ENCODE peak calls at places on chromosome 16, in five cellular contexts. B, Q, W, N and T are unnamed samples.

GRCh38 chr16:77090062-77090461 is 100.9 kb upstream of the MON1B start:
- DNase-seq in B (no peak), Q (no peak), W (no peak), N (no peak), T (no peak)

GRCh38 chr16:2820836-2821482 is 3.9 kb downstream of the PRSS21 start:
- DNase-seq in B (no peak), Q (no peak), W (no peak), N (peak), T (no peak)

GRCh38 chr16:12613131-12613991 is 190.3 kb downstream of the CPPED1 start:
- DNase-seq in B (peak), Q (peak), W (peak), N (no peak), T (no peak)

GRCh38 chr16:85819245-85819644 is 19.8 kb downstream of the COX4I1 start:
- DNase-seq in B (peak), Q (peak), W (peak), N (peak), T (peak)

GRCh38 chr16:48497129-48497528 is 111.9 kb upstream of the SIAH1 start:
- DNase-seq in B (no peak), Q (no peak), W (no peak), N (no peak), T (no peak)

GRCh38 chr16:29804455-29805231 is 1.7 kb upstream of the MAZ start:
- DNase-seq in B (no peak), Q (no peak), W (no peak), N (no peak), T (peak)

GRCh38 chr16:30010817-30011504 is at the start of gene DOC2A:
- DNase-seq in B (no peak), Q (no peak), W (no peak), N (peak), T (no peak)

GRCh38 chr16:25060920-25061319 is 45.8 kb upstream of the ARHGAP17 start:
- DNase-seq in B (no peak), Q (no peak), W (no peak), N (no peak), T (no peak)

GRCh38 chr16:61179571-61179970 is 856.7 kb downstream of the CDH8 start:
- DNase-seq in B (no peak), Q (no peak), W (no peak), N (no peak), T (no peak)

GRCh38 chr16:66408181-66409048 is 18.7 kb upstream of the BEAN1 start:
- DNase-seq in B (peak), Q (peak), W (no peak), N (peak), T (no peak)

GRCh38 chr16:56203052-56203451 is 11.8 kb downstream of the GNAO1 start:
- DNase-seq in B (peak), Q (peak), W (peak), N (peak), T (no peak)

GRCh38 chr16:55478827-55479559 is at the start of gene MMP2:
- DNase-seq in B (no peak), Q (no peak), W (no peak), N (peak), T (no peak)

GRCh38 chr16:31347445-31347844 is 7.5 kb upstream of the ITGAX start:
- DNase-seq in B (no peak), Q (no peak), W (no peak), N (no peak), T (no peak)

GRCh38 chr16:72426416-72426815 is 254.5 kb upstream of the PMFBP1 start:
- DNase-seq in B (no peak), Q (no peak), W (no peak), N (no peak), T (no peak)

GRCh38 chr16:53598513-53599266 is 95.7 kb upstream of the AKTIP start:
- DNase-seq in B (no peak), Q (no peak), W (no peak), N (no peak), T (no peak)

GRCh38 chr16:76579277-76579676 is 302.1 kb downstream of the CNTNAP4 start:
- DNase-seq in B (no peak), Q (no peak), W (peak), N (no peak), T (no peak)

GRCh38 chr16:85363881-85364280 is 249.2 kb upstream of the GSE1 start:
- DNase-seq in B (no peak), Q (no peak), W (no peak), N (no peak), T (no peak)

GRCh38 chr16:11313493-11314308 is 31.6 kb upstream of the RMI2 start:
- DNase-seq in B (no peak), Q (no peak), W (no peak), N (no peak), T (no peak)

GRCh38 chr16:13118091-13118490 is 216.7 kb downstream of the SHISA9 start:
- DNase-seq in B (no peak), Q (no peak), W (no peak), N (no peak), T (no peak)

GRCh38 chr16:5336898-5337297 is 239.3 kb upstream of the EEF2KMT start:
- DNase-seq in B (no peak), Q (no peak), W (no peak), N (no peak), T (no peak)

GRCh38 chr16:14658063-14658462 is 25.3 kb downstream of the BFAR start:
- DNase-seq in B (no peak), Q (no peak), W (peak), N (no peak), T (no peak)

GRCh38 chr16:80277182-80277581 is 263.6 kb upstream of the DYNLRB2 start:
- DNase-seq in B (no peak), Q (no peak), W (peak), N (no peak), T (no peak)

GRCh38 chr16:64629622-64630021 is 492.2 kb downstream of the CDH11 start:
- DNase-seq in B (no peak), Q (no peak), W (no peak), N (no peak), T (no peak)
- TF ChIP-seq JUND in B (no peak), Q (no peak), W (no peak), N (peak), T (no peak)

DNA sequence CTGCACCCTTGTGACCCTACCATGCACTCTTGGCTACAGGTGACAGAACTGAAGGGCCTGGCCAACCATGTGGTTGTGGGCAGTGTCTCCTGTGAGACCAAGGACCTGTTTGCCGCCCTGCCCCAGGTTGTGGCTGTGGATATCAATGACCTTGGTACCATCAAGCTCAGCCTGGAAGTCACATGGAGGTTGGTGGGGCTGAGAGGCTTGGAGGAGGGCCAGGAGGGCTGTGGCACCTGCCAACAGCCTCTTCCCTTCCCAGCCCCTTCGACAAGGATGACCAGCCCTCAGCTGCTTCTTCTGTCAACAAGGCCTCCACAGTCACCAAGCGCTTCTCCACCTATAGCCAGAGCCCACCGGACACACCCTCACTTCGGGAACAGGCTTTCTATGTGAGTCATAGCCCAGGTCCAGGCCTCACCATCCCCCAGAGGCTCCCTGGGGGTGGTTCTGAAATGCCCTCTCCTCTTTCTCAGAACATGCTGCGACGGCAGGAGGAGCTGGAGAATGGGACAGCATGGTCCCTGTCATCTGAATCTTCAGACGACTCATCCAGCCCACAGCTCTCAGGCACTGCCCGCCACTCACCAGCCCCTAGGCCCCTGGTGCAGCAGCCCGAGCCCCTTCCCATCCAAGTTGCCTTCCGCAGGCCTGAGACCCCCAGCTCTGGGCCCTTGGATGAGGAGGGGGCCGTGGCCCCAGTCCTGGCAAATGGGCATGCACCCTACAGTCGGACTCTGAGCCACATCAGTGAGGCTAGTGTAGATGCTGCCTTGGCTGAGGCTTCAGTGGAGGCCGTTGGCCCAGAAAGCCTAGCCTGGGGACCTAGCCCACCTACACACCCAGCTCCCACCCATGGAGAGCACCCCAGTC is 13.0 kb downstream of the RIPOR1 start:
- DNase-seq in B (no peak), Q (no peak), W (no peak), N (no peak), T (no peak)
- TF ChIP-seq JUND in B (no peak), Q (no peak), W (no peak), N (no peak), T (no peak)

GRCh38 chr16:641326-642188 is at the start of gene MCRIP2:
- DNase-seq in B (peak), Q (no peak), W (peak), N (peak), T (peak)
- TF ChIP-seq JUND in B (no peak), Q (no peak), W (no peak), N (no peak), T (no peak)

DNA sequence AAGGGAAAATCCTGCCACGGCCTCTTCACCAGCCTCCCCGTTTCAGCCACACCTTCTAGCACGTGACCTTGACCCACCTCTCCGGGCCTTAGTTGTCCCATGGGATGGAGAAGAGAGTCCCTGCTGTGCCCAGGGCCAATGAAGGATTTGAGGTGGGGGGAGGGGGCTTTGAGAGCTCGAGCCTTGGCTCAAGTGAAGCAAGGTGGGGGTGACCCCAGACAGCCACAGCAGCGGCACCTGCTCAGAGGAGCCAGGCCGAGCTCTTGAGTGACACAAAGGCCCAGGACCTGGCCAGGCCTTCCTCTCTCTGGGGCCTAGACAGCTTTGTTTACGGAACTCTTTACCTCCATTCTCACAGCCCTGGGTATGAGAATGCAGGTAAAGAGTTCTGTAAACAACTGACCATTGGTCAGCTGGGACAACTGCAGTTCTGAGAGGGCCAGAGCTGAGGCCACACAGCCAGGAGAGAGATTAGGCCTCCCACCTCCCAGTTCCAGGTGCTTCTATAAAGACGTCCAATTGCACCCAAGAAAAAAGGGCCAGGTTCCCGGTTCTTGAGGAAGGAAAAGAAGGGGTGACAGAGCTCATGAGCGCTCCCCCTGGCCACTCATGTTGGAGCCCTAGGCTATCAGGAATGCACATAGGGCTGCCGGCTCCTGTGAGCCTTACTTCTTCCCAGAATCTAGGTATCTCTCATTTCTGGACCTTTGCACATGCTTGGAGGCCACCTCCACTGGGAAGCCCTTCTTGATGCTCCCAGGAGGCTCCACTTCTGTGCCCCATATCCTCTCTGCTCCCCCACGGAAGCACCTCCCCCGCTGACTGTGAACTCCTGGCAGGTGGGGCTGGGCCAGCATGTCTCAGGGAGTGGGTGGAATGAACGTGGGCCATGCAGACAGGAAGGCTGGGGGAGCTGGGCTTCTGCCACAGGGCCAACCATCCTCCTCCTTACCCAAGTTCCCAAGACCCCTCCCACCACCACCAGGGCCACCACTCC is 13.2 kb downstream of the CNGB1 start:
- DNase-seq in B (no peak), Q (no peak), W (no peak), N (no peak), T (no peak)
- TF ChIP-seq JUND in B (no peak), Q (no peak), W (no peak), N (no peak), T (no peak)

GRCh38 chr16:83701494-83701893 is 106.3 kb upstream of the HSBP1 start:
- DNase-seq in B (peak), Q (no peak), W (peak), N (no peak), T (peak)

GRCh38 chr16:83704656-83705055 is 103.1 kb upstream of the HSBP1 start:
- DNase-seq in B (no peak), Q (no peak), W (no peak), N (no peak), T (no peak)

GRCh38 chr16:83699817-83700216 is 108.0 kb upstream of the HSBP1 start:
- DNase-seq in B (no peak), Q (no peak), W (no peak), N (no peak), T (no peak)

GRCh38 chr16:83698964-83699363 is 108.8 kb upstream of the HSBP1 start:
- DNase-seq in B (no peak), Q (no peak), W (no peak), N (no peak), T (no peak)
- TF ChIP-seq JUND in B (no peak), Q (no peak), W (no peak), N (no peak), T (no peak)

DNA sequence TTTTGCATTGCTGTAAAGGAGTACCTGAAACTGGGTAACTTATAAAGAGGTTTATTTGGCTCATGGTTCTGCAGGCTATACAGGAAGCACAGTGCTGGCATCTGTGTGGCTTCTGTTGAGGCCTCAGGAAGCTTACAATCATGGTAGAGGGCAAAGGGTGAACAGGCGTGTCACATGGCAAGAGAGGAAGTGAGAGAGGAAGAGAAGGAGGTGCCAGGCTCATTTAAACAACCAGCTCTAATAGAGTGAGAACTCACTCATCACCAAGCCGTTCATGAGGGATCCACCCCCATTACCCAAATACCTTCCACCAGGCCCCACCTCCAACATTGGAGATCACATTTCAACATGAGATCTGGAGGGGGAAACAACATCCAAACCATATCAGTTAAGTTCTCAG is 16.4 kb upstream of the CLEC19A start:
- DNase-seq in B (no peak), Q (no peak), W (no peak), N (no peak), T (no peak)
- TF ChIP-seq JUND in B (no peak), Q (no peak), W (no peak), N (no peak), T (no peak)

GRCh38 chr16:68070811-68071546 is 14.2 kb upstream of the NFATC3 start:
- DNase-seq in B (no peak), Q (no peak), W (no peak), N (no peak), T (no peak)
- TF ChIP-seq JUND in B (no peak), Q (no peak), W (no peak), N (no peak), T (no peak)

GRCh38 chr16:1458336-1458976 is 14.1 kb upstream of the CCDC154 start:
- DNase-seq in B (no peak), Q (no peak), W (no peak), N (no peak), T (no peak)

GRCh38 chr16:1461146-1461545 is 13.7 kb downstream of the CLCN7 start:
- DNase-seq in B (no peak), Q (no peak), W (no peak), N (no peak), T (no peak)

GRCh38 chr16:1458977-1459341 is 14.6 kb upstream of the CCDC154 start:
- DNase-seq in B (no peak), Q (no peak), W (no peak), N (no peak), T (no peak)

GRCh38 chr16:1460602-1461138 is 14.2 kb downstream of the CLCN7 start:
- DNase-seq in B (no peak), Q (no peak), W (no peak), N (no peak), T (no peak)

DNA sequence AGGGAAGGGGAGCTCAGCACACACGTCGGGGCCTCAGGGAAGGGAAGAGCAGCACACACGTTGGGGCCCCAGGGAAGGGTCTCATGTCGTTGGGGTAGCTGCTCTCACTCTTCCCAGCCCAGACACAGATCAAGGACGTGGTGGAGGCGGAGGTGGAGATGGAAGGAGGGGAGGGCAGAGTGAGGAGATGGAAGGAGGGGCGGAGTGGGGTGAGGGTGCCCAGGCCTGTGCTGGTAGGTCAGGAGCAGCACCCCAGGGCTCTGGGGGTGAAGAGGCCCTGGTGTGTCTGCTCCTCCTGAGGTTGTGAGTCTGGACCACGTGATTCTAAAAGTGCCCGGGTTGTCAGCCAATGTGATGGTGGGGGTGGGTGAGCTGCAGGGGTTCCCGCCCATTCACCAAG is 14.9 kb downstream of the CLCN7 start:
- DNase-seq in B (no peak), Q (no peak), W (no peak), N (no peak), T (no peak)
- TF ChIP-seq JUND in B (no peak), Q (no peak), W (no peak), N (no peak), T (no peak)